ENCODE peak calls at places on chromosomes 1 and 21, in ten cellular contexts. P, D, E, K, A, S, U, B, X and Q are unnamed samples.

GRCh38 chr1:51799372-51799771 is 79.2 kb downstream of the NRDC start:
- DNase-seq in P (no peak), B (no peak), E (no peak), U (no peak), K (no peak), A (no peak), X (no peak), D (no peak), S (no peak), Q (no peak)

GRCh38 chr1:7389201-7389785 is 381.8 kb upstream of the VAMP3 start:
- DNase-seq in A (peak), S (no peak), U (no peak), X (peak), K (no peak), D (no peak), E (no peak), B (no peak), P (peak), Q (no peak)

GRCh38 chr1:17117451-17118265 is 1.6 kb downstream of the PADI2 start:
- DNase-seq in P (no peak), K (peak), S (no peak), E (no peak), X (no peak), B (no peak), D (no peak), U (no peak), A (no peak), Q (no peak)

GRCh38 chr1:158754420-158754819 is at the start of gene OR6K6:
- DNase-seq in P (no peak), B (no peak), K (no peak), U (no peak), D (no peak), S (no peak), E (no peak), A (no peak), X (no peak), Q (no peak)

GRCh38 chr1:112381324-112382076 is 14.5 kb upstream of the CTTNBP2NL start:
- DNase-seq in U (no peak), B (no peak), S (no peak), P (no peak), D (no peak), E (no peak), A (no peak), K (no peak), X (no peak), Q (no peak)

GRCh38 chr1:65924471-65924870 is 131.8 kb downstream of the PDE4B start:
- DNase-seq in K (no peak), U (no peak), E (no peak), X (no peak), S (no peak), B (no peak), A (no peak), P (no peak), D (no peak), Q (no peak)

GRCh38 chr1:243559575-243560172 is 290.4 kb downstream of the AKT3 start:
- DNase-seq in U (no peak), A (no peak), P (no peak), K (no peak), E (no peak), D (no peak), X (no peak), B (no peak), S (no peak), Q (no peak)

GRCh38 chr21:44918581-44919033 is 2.1 kb downstream of the ITGB2 start:
- DNase-seq in K (no peak), D (peak), S (no peak), A (no peak), P (no peak), E (no peak), B (no peak), U (no peak), X (no peak), Q (no peak)

GRCh38 chr1:39960461-39960958 is 5.6 kb downstream of the MFSD2A start:
- DNase-seq in U (peak), X (no peak), D (no peak), B (peak), P (peak), S (peak), E (no peak), A (peak), K (peak), Q (peak)

GRCh38 chr1:69700770-69701169 is 133.0 kb downstream of the LRRC7 start:
- DNase-seq in A (peak), K (peak), U (no peak), P (no peak), S (no peak), X (no peak), D (no peak), B (no peak), E (no peak), Q (no peak)

GRCh38 chr1:183456826-183457225 is 15.5 kb upstream of the SMG7 start:
- DNase-seq in B (no peak), E (no peak), U (no peak), P (no peak), S (no peak), X (no peak), D (no peak), A (no peak), K (no peak), Q (no peak)

GRCh38 chr1:28855969-28856368 is 44.0 kb downstream of the OPRD1 start:
- DNase-seq in X (no peak), A (no peak), B (no peak), K (no peak), U (no peak), S (no peak), D (no peak), P (no peak), E (no peak), Q (no peak)

GRCh38 chr1:159980786-159981185 is 26.7 kb upstream of the SLAMF9 start:
- DNase-seq in U (no peak), S (no peak), B (no peak), E (no peak), D (no peak), K (no peak), A (no peak), X (no peak), P (no peak), Q (no peak)

GRCh38 chr1:208203127-208203847 is 40.9 kb downstream of the PLXNA2 start:
- DNase-seq in B (peak), A (peak), X (no peak), D (no peak), K (peak), E (no peak), U (peak), P (peak), S (no peak), Q (no peak)

GRCh38 chr1:17875171-17875881 is 120.2 kb downstream of the ACTL8 start:
- DNase-seq in K (no peak), B (no peak), X (peak), D (no peak), U (no peak), A (no peak), S (no peak), E (no peak), P (no peak), Q (no peak)

GRCh38 chr1:107963601-107964396 is 1.2 kb downstream of the VAV3 start:
- DNase-seq in P (peak), B (peak), K (no peak), D (peak), X (no peak), U (peak), S (peak), A (no peak), E (peak), Q (peak)

GRCh38 chr1:101587749-101588148 is 350.9 kb downstream of the S1PR1 start:
- DNase-seq in K (peak), U (peak), A (no peak), P (no peak), S (no peak), D (no peak), E (no peak), X (peak), B (no peak), Q (no peak)

GRCh38 chr1:37159102-37159501 is 124.8 kb upstream of the GRIK3 start:
- DNase-seq in A (no peak), P (no peak), D (no peak), B (no peak), E (no peak), X (no peak), U (no peak), K (no peak), S (no peak), Q (no peak)

GRCh38 chr1:29125237-29125641 is 1.5 kb upstream of the TMEM200B start:
- DNase-seq in P (no peak), E (no peak), A (no peak), B (no peak), U (no peak), K (no peak), D (no peak), S (no peak), X (no peak), Q (no peak)

GRCh38 chr1:22131875-22132486 is 10.9 kb downstream of the WNT4 start:
- DNase-seq in D (peak), U (peak), B (peak), P (no peak), A (peak), K (peak), X (no peak), S (peak), E (peak), Q (peak)

GRCh38 chr21:33682992-33683627 is 40.8 kb downstream of the ITSN1 start:
- DNase-seq in S (no peak), K (no peak), U (no peak), A (no peak), E (no peak), X (peak), P (no peak), D (no peak), B (no peak), Q (no peak)

GRCh38 chr1:10901894-10902805 is 105.7 kb upstream of the CASZ1 start:
- DNase-seq in B (no peak), D (no peak), X (no peak), E (no peak), U (peak), P (peak), S (no peak), K (no peak), A (no peak), Q (no peak)

GRCh38 chr1:228037401-228038386 is 30.9 kb downstream of the WNT3A start:
- DNase-seq in S (no peak), P (peak), U (peak), X (no peak), B (no peak), D (peak), A (no peak), E (no peak), K (no peak), Q (no peak)

GRCh38 chr1:205417884-205418283 is 4.0 kb downstream of the LEMD1 start:
- DNase-seq in A (no peak), P (no peak), X (no peak), B (no peak), D (no peak), U (no peak), K (no peak), E (no peak), S (no peak), Q (no peak)

GRCh38 chr1:177737456-177737855 is 232.4 kb downstream of the SEC16B start:
- DNase-seq in K (no peak), X (no peak), S (no peak), P (no peak), B (no peak), U (no peak), D (no peak), A (no peak), E (no peak), Q (no peak)

GRCh38 chr1:3440282-3440681 is 14.2 kb upstream of the ARHGEF16 start:
- DNase-seq in K (no peak), U (peak), X (no peak), S (no peak), E (no peak), B (no peak), P (no peak), D (no peak), A (no peak), Q (no peak)

GRCh38 chr1:117026361-117026760 is 24.8 kb downstream of the CD101 start:
- DNase-seq in A (no peak), K (no peak), X (peak), U (no peak), D (no peak), S (no peak), B (no peak), P (no peak), E (no peak), Q (no peak)